ENCODE peak calls at places on chromosomes 3 and 15, in four cellular contexts. P, A, N and V are unnamed samples.

GRCh38 chr3:126117786-126118185 is 33.9 kb upstream of the SLC41A3 start:
- DNase-seq in P (no peak), A (no peak), N (no peak), V (no peak)

GRCh38 chr3:150721285-150722130 is 17.8 kb upstream of the ERICH6 start:
- DNase-seq in P (peak), A (peak), N (no peak), V (peak)

GRCh38 chr3:14297784-14298236 is 104.6 kb upstream of the SLC6A6 start:
- DNase-seq in P (no peak), A (no peak), N (peak), V (no peak)

GRCh38 chr3:164155386-164155785 is 922.9 kb downstream of the SI start:
- DNase-seq in P (no peak), A (no peak), N (no peak), V (no peak)

GRCh38 chr15:58924326-58924725 is 9.2 kb downstream of the SLTM start:
- DNase-seq in P (no peak), A (no peak), N (no peak), V (peak)

GRCh38 chr3:30843950-30844349 is 50.5 kb downstream of the GADL1 start:
- DNase-seq in P (no peak), A (no peak), N (no peak), V (no peak)

GRCh38 chr15:38878946-38879345 is 314.3 kb upstream of the RASGRP1 start:
- DNase-seq in P (peak), A (no peak), N (no peak), V (no peak)

GRCh38 chr3:5126586-5126985 is 4.5 kb downstream of the ARL8B start:
- DNase-seq in P (no peak), A (no peak), N (no peak), V (peak)

GRCh38 chr15:87871738-87872315 is 384.7 kb downstream of the NTRK3 start:
- DNase-seq in P (no peak), A (no peak), N (no peak), V (peak)

GRCh38 chr3:159171333-159171732 is 369.5 kb downstream of the MFSD1 start:
- DNase-seq in P (no peak), A (no peak), N (no peak), V (no peak)

GRCh38 chr15:65189102-65189740 is 4.1 kb upstream of the CLPX start:
- DNase-seq in P (peak), A (peak), N (no peak), V (peak)

GRCh38 chr3:128584412-128585020 is 66.1 kb downstream of the RPN1 start:
- DNase-seq in P (peak), A (peak), N (peak), V (peak)